ENCODE peak calls at places on chromosome 16, in four cellular contexts. S, D, W and E are unnamed samples.

GRCh38 chr16:2236362-2237075 is at the start of gene DNASE1L2:
- DNase-seq in S (no peak), D (no peak), W (no peak), E (no peak)

GRCh38 chr16:84369105-84369504 is 767 bp downstream of the ATP2C2 start:
- DNase-seq in S (no peak), D (no peak), W (no peak), E (no peak)

GRCh38 chr16:56513972-56514371 is 5.9 kb downstream of the BBS2 start:
- DNase-seq in S (peak; percentile 29), D (peak; percentile 59), W (no peak), E (peak; percentile 30)

GRCh38 chr16:84058664-84059063 is 16.1 kb upstream of the SLC38A8 start:
- DNase-seq in S (no peak), D (no peak), W (no peak), E (no peak)

GRCh38 chr16:77679901-77680300 is 42.4 kb upstream of the NUDT7 start:
- DNase-seq in S (no peak), D (no peak), W (no peak), E (no peak)

GRCh38 chr16:89004209-89004831 is 27.3 kb upstream of the CBFA2T3 start:
- DNase-seq in S (no peak), D (no peak), W (no peak), E (no peak)

GRCh38 chr16:48064971-48065370 is 90.8 kb downstream of the ABCC12 start:
- DNase-seq in S (no peak), D (no peak), W (no peak), E (no peak)

GRCh38 chr16:68564367-68564985 is 25.4 kb downstream of the ZFP90 start:
- DNase-seq in S (no peak), D (no peak), W (no peak), E (no peak)

GRCh38 chr16:6541262-6541661 is 791.4 kb upstream of the RBFOX1 start:
- DNase-seq in S (no peak), D (no peak), W (no peak), E (no peak)

GRCh38 chr16:47490471-47490870 is 29.3 kb downstream of the PHKB start:
- DNase-seq in S (no peak), D (no peak), W (no peak), E (no peak)

GRCh38 chr16:72464597-72465368 is 292.8 kb upstream of the PMFBP1 start:
- DNase-seq in S (no peak), D (no peak), W (no peak), E (no peak)

GRCh38 chr16:88533381-88533831 is 36.8 kb upstream of the ZC3H18 start:
- DNase-seq in S (peak; percentile 20), D (no peak), W (no peak), E (peak; percentile 64)

GRCh38 chr16:23374721-23375120 is 72.6 kb downstream of the SCNN1B start:
- DNase-seq in S (no peak), D (no peak), W (no peak), E (no peak)

GRCh38 chr16:83953796-83954576 is 946 bp downstream of the OSGIN1 start:
- DNase-seq in S (no peak), D (peak; percentile 57), W (no peak), E (no peak)

GRCh38 chr16:7303677-7304200 is 28.9 kb upstream of the RBFOX1 start:
- DNase-seq in S (no peak), D (no peak), W (no peak), E (peak; percentile 4)

GRCh38 chr16:57315401-57315800 is 30.9 kb upstream of the PLLP start:
- DNase-seq in S (no peak), D (peak; percentile 12), W (no peak), E (no peak)

GRCh38 chr16:27430923-27431484 is 29.0 kb downstream of the IL21R start:
- DNase-seq in S (no peak), D (no peak), W (no peak), E (no peak)

GRCh38 chr16:61901689-61902088 is 134.5 kb downstream of the CDH8 start:
- DNase-seq in S (no peak), D (no peak), W (no peak), E (no peak)

GRCh38 chr16:50666658-50667496 is 14.2 kb downstream of the SNX20 start:
- DNase-seq in S (no peak), D (no peak), W (no peak), E (no peak)

GRCh38 chr16:86925067-86925791 is 346.9 kb downstream of the FOXL1 start:
- DNase-seq in S (peak; percentile 78), D (no peak), W (no peak), E (no peak)

GRCh38 chr16:13108126-13108525 is 206.7 kb downstream of the SHISA9 start:
- DNase-seq in S (no peak), D (no peak), W (no peak), E (no peak)

GRCh38 chr16:55236655-55237054 is 87.3 kb upstream of the IRX6 start:
- DNase-seq in S (no peak), D (no peak), W (no peak), E (no peak)

GRCh38 chr16:24282129-24282528 is 26.0 kb downstream of the CACNG3 start:
- DNase-seq in S (no peak), D (no peak), W (no peak), E (no peak)

GRCh38 chr16:87924937-87925670 is 11.2 kb downstream of the CA5A start:
- DNase-seq in S (no peak), D (peak; percentile 77), W (no peak), E (no peak)

GRCh38 chr16:85717393-85718152 is 28.8 kb upstream of the GINS2 start:
- DNase-seq in S (no peak), D (peak; percentile 53), W (no peak), E (peak; percentile 18)

GRCh38 chr16:75256871-75257343 is 5.5 kb upstream of the BCAR1 start:
- DNase-seq in S (no peak), D (no peak), W (no peak), E (no peak)

GRCh38 chr16:28977703-28978641 is 3.4 kb downstream of the SPNS1 start:
- DNase-seq in S (no peak), D (no peak), W (no peak), E (no peak)

GRCh38 chr16:85444879-85445778 is 168.0 kb upstream of the GSE1 start:
- DNase-seq in S (no peak), D (no peak), W (no peak), E (no peak)

GRCh38 chr16:85573696-85574641 is 39.2 kb upstream of the GSE1 start:
- DNase-seq in S (no peak), D (peak; percentile 43), W (no peak), E (no peak)

GRCh38 chr16:85524630-85525463 is 88.3 kb upstream of the GSE1 start:
- DNase-seq in S (no peak), D (peak; percentile 59), W (no peak), E (no peak)

GRCh38 chr16:22694887-22695382 is 119.0 kb upstream of the HS3ST2 start:
- DNase-seq in S (peak; percentile 61), D (no peak), W (no peak), E (no peak)

GRCh38 chr16:404971-405486 is 3.3 kb downstream of the DECR2 start:
- DNase-seq in S (no peak), D (no peak), W (no peak), E (no peak)
- H3K27ac ChIP-seq in S (no peak overlapping the region), D (no peak overlapping the region), W (no peak overlapping the region), E (no peak overlapping the region)

DNA sequence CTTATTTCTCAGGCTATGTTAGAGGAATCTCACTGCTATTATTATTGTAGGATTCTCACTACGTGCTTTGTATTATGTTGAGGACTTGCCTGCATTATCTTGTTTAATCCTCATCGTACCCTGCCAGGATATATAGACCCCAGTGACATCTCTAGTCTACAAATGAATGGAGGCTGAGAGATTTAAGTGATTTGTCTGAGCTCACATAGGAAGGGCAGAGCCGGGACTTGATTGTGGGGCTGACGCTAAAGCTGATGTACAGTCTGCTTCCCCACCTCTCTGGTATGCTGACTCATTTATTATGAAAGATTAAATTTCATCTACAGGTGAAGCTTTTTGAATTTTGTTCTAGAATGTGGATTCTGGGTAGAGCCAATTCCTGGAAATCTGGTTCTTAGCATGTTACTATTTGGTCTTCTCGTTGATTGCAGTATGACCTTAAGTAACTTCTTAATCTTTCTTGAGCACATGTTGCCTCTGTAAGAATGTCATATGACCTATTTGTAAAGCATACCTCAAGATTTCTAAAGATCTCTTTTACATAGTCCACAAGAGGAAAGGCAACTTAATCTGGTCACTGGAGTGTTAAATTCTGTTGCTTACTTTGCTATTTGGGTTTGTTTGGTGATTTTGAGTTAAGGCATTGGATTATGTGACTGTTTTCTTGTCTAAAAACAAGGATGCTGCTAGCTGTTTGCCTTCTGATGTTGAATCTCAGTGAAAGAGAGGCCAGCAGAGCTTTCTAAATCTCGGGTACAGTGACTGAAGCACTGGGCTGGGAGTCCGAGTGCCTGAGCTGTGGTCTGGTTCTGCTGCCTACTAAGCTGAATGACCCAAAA is 12.4 kb downstream of the METTL9 start:
- DNase-seq in S (no peak), D (no peak), W (no peak), E (no peak)
- H3K27ac ChIP-seq in S (peak overlapping the region; percentile 42), D (peak overlapping the region; percentile 53), W (no peak overlapping the region), E (peak overlapping the region; percentile 11)

DNA sequence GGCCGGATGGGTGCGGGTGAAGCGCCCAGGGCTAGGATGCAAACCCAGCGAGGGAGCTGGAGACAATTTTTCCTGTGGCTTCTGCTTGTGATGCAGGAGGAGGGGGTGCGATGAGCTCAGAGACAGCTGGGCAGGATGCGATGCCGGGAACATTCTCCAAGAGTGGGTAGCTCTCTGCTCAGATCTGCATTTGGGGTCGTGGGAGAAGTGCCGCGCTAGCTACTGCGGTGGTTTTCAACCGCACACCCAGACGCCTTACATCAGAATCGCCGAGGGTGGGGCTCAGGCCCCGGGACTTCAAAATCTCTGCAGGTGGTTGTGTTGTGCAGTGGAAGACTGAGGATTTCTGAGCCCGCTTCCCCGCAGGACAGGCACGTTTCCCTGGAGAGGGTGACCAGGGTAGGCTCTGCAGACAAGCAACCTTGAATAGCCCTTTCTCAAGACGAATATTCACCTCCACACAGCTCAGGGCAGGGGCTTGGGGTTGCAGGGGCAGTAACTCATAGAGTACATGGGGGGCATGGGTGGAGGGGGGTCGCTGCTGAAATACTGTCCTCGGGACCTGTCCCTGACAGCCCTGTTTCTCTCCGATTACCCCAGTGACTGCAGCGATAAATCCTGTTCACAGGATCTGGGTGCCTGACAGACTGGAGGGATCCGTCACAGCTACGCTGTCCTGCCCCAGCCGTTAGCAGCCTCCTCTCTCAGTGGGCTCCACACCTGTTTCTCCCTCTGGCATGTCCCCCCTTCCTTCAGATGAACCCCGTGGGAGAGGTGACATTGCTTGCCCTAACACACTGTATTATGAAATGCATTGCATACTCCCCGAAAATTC is 63.3 kb downstream of the HAPSTR1 start:
- DNase-seq in S (no peak), D (no peak), W (no peak), E (no peak)
- H3K27ac ChIP-seq in S (no peak overlapping the region), D (no peak overlapping the region), W (no peak overlapping the region), E (no peak overlapping the region)

GRCh38 chr16:11164482-11165270 is 91.3 kb downstream of the SOCS1 start:
- DNase-seq in S (no peak), D (no peak), W (no peak), E (no peak)

GRCh38 chr16:11167581-11167980 is 88.4 kb downstream of the SOCS1 start:
- DNase-seq in S (no peak), D (no peak), W (no peak), E (no peak)

GRCh38 chr16:11163761-11164261 is 92.2 kb downstream of the SOCS1 start:
- DNase-seq in S (no peak), D (no peak), W (no peak), E (no peak)

GRCh38 chr16:11165894-11166665 is 89.9 kb downstream of the SOCS1 start:
- DNase-seq in S (no peak), D (no peak), W (no peak), E (no peak)

GRCh38 chr16:11165349-11165748 is 90.7 kb downstream of the SOCS1 start:
- DNase-seq in S (no peak), D (no peak), W (no peak), E (no peak)
- H3K27ac ChIP-seq in S (no peak overlapping the region), D (no peak overlapping the region), W (no peak overlapping the region), E (no peak overlapping the region)

GRCh38 chr16:65125871-65126270 is 4.0 kb upstream of the CDH11 start:
- DNase-seq in S (no peak), D (no peak), W (no peak), E (no peak)
- H3K27ac ChIP-seq in S (no peak overlapping the region), D (peak overlapping the region; percentile 82), W (no peak overlapping the region), E (no peak overlapping the region)